ENCODE peak calls at places on chromosome 20, in six cellular contexts. Z is tibial nerve; K is tibial artery; A is CD4-positive, alpha-beta T cell; F is GM23338; C is upper lobe of right lung. Y is an unnamed sample.

GRCh38 chr20:46172455-46172854 is 54.3 kb downstream of the CD40 start:
- DNase-seq in Z (no peak), K (no peak), A (no peak), F (no peak), C (no peak), Y (no peak)

GRCh38 chr20:50292324-50293243 is 102.0 kb downstream of the CEBPB start:
- DNase-seq in Z (peak; percentile 96), K (peak; percentile 96), A (no peak), F (peak; percentile 48), C (peak; percentile 94), Y (peak; percentile 92)

GRCh38 chr20:50141018-50141675 is 12.4 kb downstream of the PEDS1 start:
- DNase-seq in Z (no peak), K (no peak), A (no peak), F (no peak), C (no peak), Y (no peak)

GRCh38 chr20:64103871-64104666 is 3.3 kb downstream of the NPBWR2 start:
- DNase-seq in Z (no peak), K (no peak), A (no peak), F (peak; percentile 19), C (peak; percentile 42), Y (no peak)

GRCh38 chr20:4817230-4817671 is 95.5 kb downstream of the PRND start:
- DNase-seq in Z (no peak), K (no peak), A (no peak), F (no peak), C (no peak), Y (no peak)

GRCh38 chr20:57246008-57246407 is 20.4 kb downstream of the BMP7 start:
- DNase-seq in Z (no peak), K (no peak), A (no peak), F (no peak), C (no peak), Y (no peak)

GRCh38 chr20:8018928-8019177 is 708 bp downstream of the TMX4 start:
- DNase-seq in Z (no peak), K (no peak), A (no peak), F (no peak), C (no peak), Y (no peak)

GRCh38 chr20:61297981-61298380 is 45.9 kb downstream of the CDH4 start:
- DNase-seq in Z (no peak), K (no peak), A (no peak), F (no peak), C (no peak), Y (no peak)

GRCh38 chr20:38412877-38413577 is 22.1 kb downstream of the SNHG17 start:
- DNase-seq in Z (no peak), K (no peak), A (no peak), F (no peak), C (peak; percentile 12), Y (no peak)

GRCh38 chr20:51500936-51501335 is 41.6 kb downstream of the NFATC2 start:
- DNase-seq in Z (no peak), K (no peak), A (peak; percentile 42), F (no peak), C (no peak), Y (no peak)

GRCh38 chr20:16423311-16424212 is 149.7 kb downstream of the KIF16B start:
- DNase-seq in Z (no peak), K (no peak), A (no peak), F (no peak), C (no peak), Y (no peak)

DNA sequence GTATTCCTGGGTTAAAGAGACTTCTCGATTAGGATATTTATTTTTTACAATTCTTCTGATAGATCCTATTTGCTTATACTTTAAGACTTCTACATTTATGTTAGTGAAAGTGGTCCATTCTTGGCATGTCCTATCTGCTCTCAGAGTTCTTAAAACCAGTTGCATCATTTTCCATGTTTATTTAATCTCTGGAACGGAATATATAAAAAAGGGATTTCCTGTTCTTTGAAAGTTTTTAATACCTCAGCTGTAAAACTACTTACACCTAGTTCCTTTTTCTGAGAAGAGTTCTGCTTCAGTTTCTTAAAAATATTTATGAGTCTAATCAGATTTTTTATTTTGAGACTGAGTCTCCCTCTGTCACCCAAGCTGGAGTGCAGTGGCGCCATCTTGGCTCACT is 18.0 kb upstream of the MYL9 start:
- DNase-seq in Z (no peak), K (no peak), A (no peak), F (no peak), C (no peak), Y (no peak)
- H3K27ac ChIP-seq in Z (no peak overlapping the region), K (peak overlapping the region; percentile 55), A (no peak overlapping the region), F (peak overlapping the region; percentile 19), C (peak overlapping the region; percentile 12), Y (no peak overlapping the region)

GRCh38 chr20:3659492-3660261 is 3.5 kb downstream of the GFRA4 start:
- DNase-seq in Z (no peak), K (no peak), A (no peak), F (no peak), C (peak; percentile 63), Y (no peak)
- TF ChIP-seq CTCF in Z (no peak), K (no peak), A (no peak), F (peak; percentile 16), C (no peak), Y (no peak)

GRCh38 chr20:25253606-25254275 is 5.9 kb downstream of the PYGB start:
- DNase-seq in Z (no peak), K (no peak), A (no peak), F (no peak), C (no peak), Y (no peak)

GRCh38 chr20:25252686-25253421 is 5.0 kb downstream of the PYGB start:
- DNase-seq in Z (no peak), K (no peak), A (no peak), F (no peak), C (no peak), Y (no peak)

GRCh38 chr20:25254986-25255680 is 7.2 kb downstream of the PYGB start:
- DNase-seq in Z (no peak), K (peak; percentile 41), A (no peak), F (no peak), C (peak; percentile 84), Y (peak; percentile 80)

GRCh38 chr20:25256226-25256859 is 8.5 kb downstream of the PYGB start:
- DNase-seq in Z (no peak), K (no peak), A (no peak), F (no peak), C (peak; percentile 71), Y (no peak)

DNA sequence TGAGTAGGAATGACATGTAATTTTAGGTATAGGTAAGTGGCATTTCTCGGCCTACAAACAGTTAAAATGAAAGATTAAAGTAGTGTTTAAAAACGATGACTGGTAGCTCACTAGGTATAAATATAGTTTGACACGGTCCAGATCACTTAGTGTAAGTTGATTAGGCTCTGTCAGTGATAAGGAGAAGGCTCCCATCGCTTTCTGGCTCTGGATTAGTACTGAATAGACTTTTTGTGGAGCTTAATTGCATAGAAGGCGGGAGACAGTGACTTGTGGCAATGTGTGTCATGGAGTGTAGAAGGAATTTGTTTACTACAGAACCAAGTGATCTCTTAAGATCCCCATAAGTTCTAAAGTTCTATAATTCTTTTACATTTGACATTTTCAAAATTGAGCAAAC is 6.7 kb downstream of the PYGB start:
- DNase-seq in Z (no peak), K (no peak), A (no peak), F (no peak), C (no peak), Y (no peak)
- H3K27ac ChIP-seq in Z (no peak overlapping the region), K (peak overlapping the region; percentile 66), A (no peak overlapping the region), F (no peak overlapping the region), C (peak overlapping the region; percentile 64), Y (peak overlapping the region; percentile 98)

GRCh38 chr20:1374246-1374645 is 18.6 kb downstream of the FKBP1A start:
- DNase-seq in Z (no peak), K (no peak), A (no peak), F (no peak), C (no peak), Y (no peak)
- TF ChIP-seq CTCF in Z (no peak), K (no peak), A (no peak), F (no peak), C (no peak), Y (peak; percentile 37)

DNA sequence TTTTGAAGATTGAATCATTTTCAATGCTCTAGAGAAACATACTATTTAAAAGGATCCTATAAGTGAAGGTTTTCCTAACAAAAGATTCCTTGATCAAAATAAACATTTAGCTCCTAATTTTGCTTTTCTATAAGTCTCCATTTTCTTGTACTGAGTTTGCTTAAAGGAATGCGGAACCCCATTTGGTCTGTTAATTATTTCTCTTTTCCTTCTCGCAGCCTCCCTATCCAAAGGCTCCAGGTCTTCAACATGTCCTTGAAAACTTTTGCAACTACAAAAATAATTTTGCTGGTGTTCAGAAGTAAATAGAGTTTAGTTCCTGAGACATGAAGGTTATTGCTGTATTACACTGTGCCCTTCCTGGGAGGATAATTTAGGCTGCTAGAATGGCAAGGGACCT is 8.3 kb upstream of the NPEPL1 start:
- DNase-seq in Z (no peak), K (no peak), A (no peak), F (no peak), C (no peak), Y (no peak)
- H3K27ac ChIP-seq in Z (no peak overlapping the region), K (no peak overlapping the region), A (no peak overlapping the region), F (no peak overlapping the region), C (no peak overlapping the region), Y (no peak overlapping the region)

DNA sequence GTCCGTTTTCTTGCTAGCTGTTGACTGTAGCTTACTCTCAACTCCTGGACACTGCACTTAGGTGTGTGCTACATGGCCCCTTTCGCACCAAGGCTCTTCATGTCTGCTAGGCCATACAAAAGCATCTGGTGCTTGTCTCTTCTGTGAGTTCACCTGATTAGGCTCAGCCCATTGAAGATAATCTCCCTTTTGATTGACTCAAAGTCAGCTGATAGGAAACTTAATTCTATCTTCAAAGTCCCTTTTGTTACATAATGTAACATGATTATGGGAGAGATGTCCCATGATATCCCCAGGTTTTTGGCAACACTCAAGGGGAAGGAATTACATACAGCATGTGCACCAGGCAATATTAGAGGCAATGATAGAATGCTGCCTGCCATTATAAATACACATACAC is 263.0 kb upstream of the JAG1 start:
- DNase-seq in Z (no peak), K (no peak), A (no peak), F (no peak), C (no peak), Y (no peak)
- TF ChIP-seq CTCF in Z (no peak), K (no peak), A (no peak), F (no peak), C (no peak), Y (no peak)

DNA sequence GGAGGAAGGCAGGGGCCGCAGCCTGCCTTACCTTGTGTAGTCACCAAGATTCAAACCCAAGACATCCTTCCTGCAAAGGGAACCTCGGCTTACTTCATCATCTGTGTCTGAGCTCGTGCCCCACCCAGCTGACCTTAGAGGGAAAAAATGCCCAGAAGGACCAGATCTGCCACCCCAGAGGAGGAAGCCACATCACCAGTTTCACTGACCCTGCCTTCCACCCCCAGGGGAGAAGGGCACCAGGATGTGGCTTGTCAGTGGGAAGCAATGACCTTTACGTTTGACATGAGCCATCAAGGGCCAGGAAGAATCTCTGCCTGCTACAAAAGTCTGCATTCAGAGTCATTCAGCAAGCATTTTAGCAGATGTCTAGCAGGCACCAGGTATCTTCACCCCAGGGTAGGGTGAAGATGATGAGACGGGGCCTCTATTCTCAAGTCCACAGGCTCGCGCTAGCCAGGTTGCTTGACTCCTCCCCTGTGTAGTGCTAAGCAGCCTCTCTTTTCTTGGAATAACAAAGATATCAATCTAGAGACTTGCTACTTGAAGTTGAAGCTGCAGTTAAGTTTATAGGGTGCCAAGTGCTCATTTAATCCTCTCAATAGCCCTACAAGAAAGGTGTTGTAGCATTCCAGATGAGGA is 28.1 kb downstream of the HM13 start:
- DNase-seq in Z (no peak), K (no peak), A (no peak), F (no peak), C (no peak), Y (no peak)
- H3K27ac ChIP-seq in Z (no peak overlapping the region), K (no peak overlapping the region), A (no peak overlapping the region), F (peak overlapping the region; percentile 43), C (no peak overlapping the region), Y (no peak overlapping the region)

Y was measured in heart right ventricle.